ENCODE peak calls at places on chromosome 7, in six cellular contexts. F is IMR-90, E is H1, J is neuronal stem cell, Z is mesenchymal stem cell, T is H9. U is an unnamed sample.
A peak's percentile ranks its signal among the peaks of the same experiment; 100 is the strongest.

GRCh38 chr7:52712938-52713337 is 322.5 kb upstream of the POM121L12 start:
- DNase-seq in T (peak; percentile 35), Z (no peak), J (no peak), E (no peak), F (no peak), U (no peak)

GRCh38 chr7:107744345-107744750 is 406 bp downstream of the CBLL1 start:
- DNase-seq in Z (no peak), F (no peak), E (no peak), J (no peak), T (no peak), U (no peak)

GRCh38 chr7:55100962-55101327 is 82.1 kb downstream of the EGFR start:
- DNase-seq in T (no peak), Z (no peak), F (no peak), E (no peak), J (no peak), U (peak; percentile 66)

GRCh38 chr7:142279616-142280015 is 21.8 kb upstream of the PRSS58 start:
- DNase-seq in E (no peak), Z (no peak), J (no peak), F (no peak), T (no peak), U (no peak)

GRCh38 chr7:47565841-47566240 is 16.1 kb downstream of the TNS3 start:
- DNase-seq in E (no peak), F (no peak), J (no peak), Z (no peak), T (no peak), U (no peak)

GRCh38 chr7:49783446-49783845 is 10.0 kb downstream of the VWC2 start:
- DNase-seq in J (no peak), F (no peak), E (no peak), Z (no peak), T (no peak), U (no peak)

GRCh38 chr7:46205478-46205877 is 284.4 kb upstream of the IGFBP3 start:
- DNase-seq in Z (no peak), E (no peak), T (no peak), F (no peak), J (no peak), U (no peak)

GRCh38 chr7:69981646-69982045 is 383.4 kb downstream of the AUTS2 start:
- DNase-seq in T (no peak), F (no peak), E (no peak), Z (no peak), J (no peak), U (peak; percentile 4)

GRCh38 chr7:93150200-93150835 is 2.1 kb upstream of the SAMD9L start:
- DNase-seq in F (peak; percentile 73), Z (peak; percentile 42), E (no peak), J (no peak), T (no peak), U (no peak)

GRCh38 chr7:36653011-36653670 is 71.2 kb downstream of the AOAH start:
- DNase-seq in T (no peak), E (no peak), F (peak; percentile 79), Z (no peak), J (no peak), U (no peak)

GRCh38 chr7:30260246-30260768 is 24.1 kb upstream of the ZNRF2 start:
- DNase-seq in J (no peak), T (no peak), Z (no peak), E (no peak), F (no peak), U (no peak)

GRCh38 chr7:120189623-120190022 is 83.4 kb upstream of the KCND2 start:
- DNase-seq in E (no peak), Z (no peak), F (no peak), J (no peak), T (no peak), U (no peak)

GRCh38 chr7:41478187-41478586 is 224.7 kb downstream of the INHBA start:
- DNase-seq in E (no peak), F (peak; percentile 45), T (no peak), Z (no peak), J (no peak), U (no peak)

GRCh38 chr7:116071629-116072028 is 41.1 kb upstream of the TFEC start:
- DNase-seq in E (no peak), T (no peak), Z (no peak), J (no peak), F (no peak), U (no peak)
- H3K14ac ChIP-seq in E (no peak overlapping the region), T (no peak overlapping the region), Z (no peak overlapping the region), J (no peak overlapping the region), F (no peak overlapping the region), U (no peak overlapping the region)

GRCh38 chr7:78141533-78142281 is 343.1 kb downstream of the PHTF2 start:
- DNase-seq in T (no peak), J (no peak), Z (peak; percentile 83), E (no peak), F (peak; percentile 88), U (no peak)

GRCh38 chr7:78143661-78144060 is 345.1 kb downstream of the PHTF2 start:
- DNase-seq in F (no peak), Z (no peak), T (no peak), E (no peak), J (no peak), U (no peak)

GRCh38 chr7:78139335-78139734 is 340.8 kb downstream of the PHTF2 start:
- DNase-seq in E (no peak), T (no peak), Z (peak; percentile 89), F (peak; percentile 56), J (no peak), U (no peak)

GRCh38 chr7:78134748-78135147 is 336.2 kb downstream of the PHTF2 start:
- DNase-seq in T (no peak), E (no peak), Z (no peak), J (no peak), F (no peak), U (no peak)

DNA sequence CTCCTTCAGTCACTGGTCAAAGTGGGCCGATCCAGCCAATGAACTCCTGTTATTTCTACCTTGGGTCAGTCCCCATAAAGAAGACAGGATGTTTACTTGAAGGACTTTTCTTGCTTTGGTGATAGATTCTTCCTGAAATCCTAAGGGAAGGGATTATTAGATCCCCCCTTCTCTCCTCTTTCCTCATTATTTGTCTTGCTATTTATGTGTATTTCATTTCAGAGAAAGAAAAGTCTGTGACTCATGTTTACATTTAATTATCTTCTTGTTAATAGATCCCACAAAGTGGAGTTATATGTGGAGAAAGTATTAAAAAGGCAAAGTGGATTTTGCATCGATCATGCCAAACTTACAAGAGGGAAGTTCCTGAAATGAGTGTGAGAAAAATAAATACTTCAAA is 341.5 kb downstream of the PHTF2 start:
- DNase-seq in E (no peak), T (no peak), J (no peak), Z (peak; percentile 71), F (no peak), U (no peak)
- H3K14ac ChIP-seq in E (no peak overlapping the region), T (no peak overlapping the region), J (no peak overlapping the region), Z (no peak overlapping the region), F (no peak overlapping the region), U (no peak overlapping the region)

GRCh38 chr7:154911411-154911810 is 91.5 kb downstream of the PAXIP1 start:
- DNase-seq in J (no peak), F (no peak), Z (no peak), T (no peak), E (no peak), U (no peak)

GRCh38 chr7:154909241-154910105 is 93.5 kb downstream of the PAXIP1 start:
- DNase-seq in T (no peak), F (no peak), E (no peak), J (no peak), Z (no peak), U (no peak)

GRCh38 chr7:154911862-154912261 is 91.1 kb downstream of the PAXIP1 start:
- DNase-seq in E (no peak), F (no peak), J (no peak), Z (no peak), T (no peak), U (no peak)

GRCh38 chr7:154910125-154910524 is 92.8 kb downstream of the PAXIP1 start:
- DNase-seq in F (no peak), Z (no peak), T (no peak), J (no peak), E (no peak), U (no peak)

GRCh38 chr7:154910977-154911376 is 91.9 kb downstream of the PAXIP1 start:
- DNase-seq in F (no peak), T (no peak), Z (no peak), E (no peak), J (no peak), U (no peak)
- H3K14ac ChIP-seq in F (no peak overlapping the region), T (no peak overlapping the region), Z (no peak overlapping the region), E (no peak overlapping the region), J (no peak overlapping the region), U (no peak overlapping the region)

GRCh38 chr7:148447221-148447845 is 143.2 kb upstream of the C7orf33 start:
- DNase-seq in E (no peak), T (no peak), Z (no peak), J (no peak), F (no peak), U (no peak)
- H3K14ac ChIP-seq in E (no peak overlapping the region), T (no peak overlapping the region), Z (no peak overlapping the region), J (no peak overlapping the region), F (no peak overlapping the region), U (no peak overlapping the region)

U was measured in trophoblast cell.